ENCODE peak calls at places on chromosome 14, in ten cellular contexts. U is mammary epithelial cell, D is lung, P is right lobe of liver, L is cardiac muscle cell, O is AG04450, G is SK-N-SH, C is thyroid gland, Z is IMR-90, M is body of pancreas. Y is an unnamed sample.
A peak's percentile ranks its signal among the peaks of the same experiment; 100 is the strongest.

GRCh38 chr14:41280745-41281144 is 325.9 kb upstream of the LRFN5 start:
- DNase-seq in P (no peak), M (no peak), G (no peak), O (no peak), L (peak; percentile 48), U (peak; percentile 1), Z (no peak), C (no peak), D (no peak), Y (no peak)

GRCh38 chr14:68811161-68811560 is 18.3 kb upstream of the ZFP36L1 start:
- DNase-seq in P (no peak), Z (no peak), C (peak; percentile 55), G (peak; percentile 2), D (no peak), O (no peak), L (no peak), U (no peak), M (no peak), Y (no peak)

GRCh38 chr14:54440037-54440436 is 1.1 kb downstream of the CNIH1 start:
- DNase-seq in D (no peak), M (no peak), P (no peak), U (peak; percentile 27), G (no peak), Z (peak; percentile 36), L (peak; percentile 67), C (no peak), O (no peak), Y (no peak)

GRCh38 chr14:58455593-58456265 is 28.2 kb downstream of the KIAA0586 start:
- DNase-seq in O (no peak), G (no peak), Z (peak; percentile 24), P (no peak), C (no peak), U (peak; percentile 86), M (no peak), L (no peak), D (no peak), Y (no peak)

GRCh38 chr14:61472801-61473376 is 151.5 kb downstream of the PRKCH start:
- DNase-seq in D (no peak), Z (peak; percentile 24), M (no peak), U (no peak), G (no peak), P (peak; percentile 31), L (peak; percentile 52), O (no peak), C (no peak), Y (peak; percentile 68)

GRCh38 chr14:64745511-64746041 is 41.4 kb downstream of the PLEKHG3 start:
- DNase-seq in D (no peak), L (peak; percentile 55), O (no peak), G (no peak), M (no peak), Z (peak; percentile 43), C (peak; percentile 72), P (no peak), U (no peak), Y (no peak)

GRCh38 chr14:28102814-28103213 is 663.8 kb upstream of the FOXG1 start:
- DNase-seq in L (no peak), M (no peak), D (no peak), Z (no peak), G (no peak), P (no peak), U (peak; percentile 0), O (no peak), C (no peak), Y (no peak)

GRCh38 chr14:70448633-70449032 is 3.3 kb upstream of the ADAM21 start:
- DNase-seq in Z (peak; percentile 62), L (peak; percentile 40), G (no peak), P (peak; percentile 73), M (no peak), O (peak; percentile 29), D (no peak), C (no peak), U (peak; percentile 23), Y (no peak)

GRCh38 chr14:26775765-26776577 is 178.1 kb upstream of the NOVA1 start:
- DNase-seq in U (no peak), M (no peak), G (no peak), O (no peak), L (peak; percentile 67), P (no peak), Z (peak; percentile 36), D (no peak), C (no peak), Y (no peak)

GRCh38 chr14:91171291-91171690 is 57.4 kb downstream of the DGLUCY start:
- DNase-seq in C (no peak), P (no peak), G (peak; percentile 84), L (no peak), Z (no peak), O (no peak), M (no peak), D (no peak), U (no peak), Y (no peak)

GRCh38 chr14:55138091-55138490 is 9.0 kb downstream of the LGALS3 start:
- DNase-seq in O (no peak), D (no peak), U (no peak), Z (no peak), L (no peak), G (no peak), M (no peak), P (no peak), C (no peak), Y (no peak)

GRCh38 chr14:93060841-93061240 is 54.9 kb downstream of the ITPK1 start:
- DNase-seq in P (no peak), D (no peak), U (no peak), G (no peak), Z (no peak), O (no peak), L (no peak), C (peak; percentile 65), M (no peak), Y (no peak)

GRCh38 chr14:74649673-74650072 is 37.6 kb upstream of the LTBP2 start:
- DNase-seq in O (no peak), L (peak; percentile 38), P (no peak), Z (no peak), M (no peak), U (peak; percentile 37), C (no peak), D (no peak), G (no peak), Y (no peak)

GRCh38 chr14:63510538-63510937 is 32.6 kb downstream of the PPP2R5E start:
- DNase-seq in G (no peak), C (no peak), M (no peak), D (no peak), P (no peak), L (no peak), U (no peak), Z (peak; percentile 73), O (peak; percentile 21), Y (no peak)

GRCh38 chr14:60064491-60065072 is 27.1 kb upstream of the PCNX4 start:
- DNase-seq in D (no peak), G (peak; percentile 20), U (peak; percentile 6), C (no peak), L (peak; percentile 63), P (no peak), M (no peak), Z (peak; percentile 55), O (peak; percentile 3), Y (no peak)

GRCh38 chr14:53517276-53517960 is 364.3 kb upstream of the DDHD1 start:
- DNase-seq in D (no peak), C (no peak), G (no peak), M (no peak), U (peak; percentile 64), O (no peak), Z (peak; percentile 65), P (no peak), L (no peak), Y (no peak)

GRCh38 chr14:76015668-76016067 is 30.1 kb downstream of the IFT43 start:
- DNase-seq in Z (no peak), G (no peak), D (no peak), C (no peak), M (no peak), P (no peak), O (no peak), L (no peak), U (no peak), Y (no peak)

DNA sequence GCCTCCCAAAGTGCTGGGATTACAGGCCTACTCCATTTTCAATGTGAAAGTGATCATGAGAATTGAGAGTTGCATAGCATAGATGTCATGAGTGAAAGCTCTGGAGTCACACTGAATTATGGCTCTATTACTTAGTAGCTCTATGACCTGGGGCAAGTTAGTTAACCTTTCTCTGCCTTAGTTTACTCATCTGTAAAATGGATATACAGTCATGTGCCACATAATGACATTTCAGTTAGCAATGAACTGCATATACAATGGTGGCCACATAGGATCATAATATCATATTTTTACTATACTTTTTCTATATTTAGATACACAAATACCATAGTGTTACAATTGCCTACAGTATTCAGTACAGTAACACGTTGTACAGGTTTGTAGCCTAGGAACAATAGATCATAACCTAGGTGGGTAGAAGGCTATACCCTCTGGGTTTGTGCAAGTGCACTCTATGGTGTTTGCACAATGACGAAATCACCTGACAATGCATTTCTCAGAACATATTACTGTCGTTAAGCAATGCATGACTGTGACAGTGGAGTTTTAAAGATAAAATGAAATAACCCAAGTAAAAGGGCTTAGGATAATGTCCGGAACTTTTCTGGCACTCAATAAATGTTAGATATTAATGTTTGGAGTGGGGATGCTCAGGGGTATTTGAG is 53.1 kb downstream of the ZFYVE26 start:
- DNase-seq in P (no peak), O (no peak), L (no peak), U (no peak), Z (no peak), C (no peak), D (no peak), G (no peak), M (no peak), Y (no peak)
- H3K27ac ChIP-seq in P (no peak overlapping the region), O (no peak overlapping the region), L (no peak overlapping the region), U (no peak overlapping the region), Z (no peak overlapping the region), C (no peak overlapping the region), D (peak overlapping the region; percentile 37), G (no peak overlapping the region), M (no peak overlapping the region), Y (no peak overlapping the region)

GRCh38 chr14:42429401-42429800 is 822.7 kb downstream of the LRFN5 start:
- DNase-seq in G (no peak), P (no peak), D (no peak), L (no peak), C (no peak), M (no peak), O (no peak), Z (no peak), U (no peak), Y (no peak)
- H3K9me3 ChIP-seq in G (no peaks in the 10 kb centered on the region), P (no peaks in the 10 kb centered on the region), D (no peaks in the 10 kb centered on the region), L (no peaks in the 10 kb centered on the region), C (no peaks in the 10 kb centered on the region), M (no peaks in the 10 kb centered on the region), O (no peaks in the 10 kb centered on the region), Z (no peaks in the 10 kb centered on the region), U (no peaks in the 10 kb centered on the region), Y (no peaks in the 10 kb centered on the region)

DNA sequence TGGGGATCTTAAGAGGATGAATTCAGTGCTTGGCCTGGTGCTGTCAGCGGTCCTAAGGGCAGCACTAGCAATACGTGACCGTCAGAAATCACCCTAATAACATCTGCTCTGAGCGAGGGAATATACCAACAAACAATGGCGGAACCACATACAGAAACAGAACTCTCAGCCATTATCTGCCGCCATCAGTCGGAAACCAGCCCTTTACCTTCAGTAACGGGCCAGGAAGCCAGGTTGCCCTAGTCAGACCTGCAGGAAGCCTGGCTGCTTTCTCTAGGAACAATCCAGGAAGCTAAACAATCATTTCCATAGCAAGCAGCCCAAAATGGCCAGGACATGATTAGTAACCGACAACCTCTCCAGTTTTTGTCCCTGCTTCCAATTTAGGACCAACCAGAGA is 5.6 kb downstream of the CDCA4 start:
- DNase-seq in Z (no peak), P (no peak), D (no peak), G (no peak), L (no peak), O (no peak), U (no peak), M (no peak), C (no peak), Y (no peak)
- H3K27ac ChIP-seq in Z (no peak overlapping the region), P (no peak overlapping the region), D (no peak overlapping the region), G (no peak overlapping the region), L (peak overlapping the region; percentile 27), O (no peak overlapping the region), U (no peak overlapping the region), M (no peak overlapping the region), C (no peak overlapping the region), Y (peak overlapping the region; percentile 46)

GRCh38 chr14:101202627-101203404 is 299.3 kb upstream of the RTL1 start:
- DNase-seq in U (no peak), Z (no peak), G (no peak), C (no peak), M (no peak), D (no peak), O (no peak), L (no peak), P (peak; percentile 28), Y (no peak)
- H3K9me3 ChIP-seq in U (peaks cover 15% of the 10 kb centered on the region), Z (peaks cover 10% of the 10 kb centered on the region), G (no peaks in the 10 kb centered on the region), C (no peaks in the 10 kb centered on the region), M (no peaks in the 10 kb centered on the region), D (peaks cover 9% of the 10 kb centered on the region), O (peaks cover 13% of the 10 kb centered on the region), L (no peaks in the 10 kb centered on the region), P (peaks cover 3% of the 10 kb centered on the region), Y (peaks cover 13% of the 10 kb centered on the region)

Y was measured in CD4-positive, alpha-beta T cell.